ENCODE peak calls at places on chromosome 13, in six cellular contexts. One of them, this sample, is unnamed.

GRCh38 chr13:113145911-113146598 is 12.4 kb upstream of the PROZ start:
- DNase-seq in HAP-1: no peak
- DNase-seq in stimulated activated CD4-positive, alpha-beta T cell treated with anti-CD3 and anti-CD28 coated beads, Interleukin-2, amount 100 ng/mL, for 24 hours: no peak
- DNase-seq in activated T-cell treated with anti-CD3 and anti-CD28 coated beads, Interleukin-2, amount 50 U/mL, for 1 hour: no peak
- DNase-seq in naive B cell: no peak
- DNase-seq in choroid plexus epithelial cell: no peak
- DNase-seq in this sample: no peak

GRCh38 chr13:74644239-74644638 is 510.0 kb upstream of the KLF12 start:
- DNase-seq in stimulated activated CD4-positive, alpha-beta T cell treated with anti-CD3 and anti-CD28 coated beads, Interleukin-2, amount 100 ng/mL, for 24 hours: no peak
- DNase-seq in activated T-cell treated with anti-CD3 and anti-CD28 coated beads, Interleukin-2, amount 50 U/mL, for 1 hour: no peak
- DNase-seq in HAP-1: no peak
- DNase-seq in choroid plexus epithelial cell: peak; percentile 67
- DNase-seq in naive B cell: no peak
- DNase-seq in this sample: no peak

GRCh38 chr13:99265823-99266426 is 7.7 kb upstream of the GPR18 start:
- DNase-seq in HAP-1: peak; percentile 30
- DNase-seq in activated T-cell treated with anti-CD3 and anti-CD28 coated beads, Interleukin-2, amount 50 U/mL, for 1 hour: no peak
- DNase-seq in choroid plexus epithelial cell: peak; percentile 81
- DNase-seq in stimulated activated CD4-positive, alpha-beta T cell treated with anti-CD3 and anti-CD28 coated beads, Interleukin-2, amount 100 ng/mL, for 24 hours: no peak
- DNase-seq in naive B cell: no peak
- DNase-seq in this sample: peak; percentile 33

GRCh38 chr13:24274452-24274971 is 34.9 kb upstream of the C1QTNF9 start:
- DNase-seq in stimulated activated CD4-positive, alpha-beta T cell treated with anti-CD3 and anti-CD28 coated beads, Interleukin-2, amount 100 ng/mL, for 24 hours: peak; percentile 74
- DNase-seq in HAP-1: no peak
- DNase-seq in choroid plexus epithelial cell: peak; percentile 44
- DNase-seq in naive B cell: peak; percentile 68
- DNase-seq in activated T-cell treated with anti-CD3 and anti-CD28 coated beads, Interleukin-2, amount 50 U/mL, for 1 hour: peak; percentile 73
- DNase-seq in this sample: peak; percentile 63

GRCh38 chr13:106847049-106847448 is 279.1 kb upstream of the ARGLU1 start:
- DNase-seq in naive B cell: no peak
- DNase-seq in activated T-cell treated with anti-CD3 and anti-CD28 coated beads, Interleukin-2, amount 50 U/mL, for 1 hour: no peak
- DNase-seq in choroid plexus epithelial cell: no peak
- DNase-seq in HAP-1: no peak
- DNase-seq in stimulated activated CD4-positive, alpha-beta T cell treated with anti-CD3 and anti-CD28 coated beads, Interleukin-2, amount 100 ng/mL, for 24 hours: no peak
- DNase-seq in this sample: no peak

GRCh38 chr13:102807699-102808098 is 8.8 kb downstream of the BIVM start:
- DNase-seq in activated T-cell treated with anti-CD3 and anti-CD28 coated beads, Interleukin-2, amount 50 U/mL, for 1 hour: no peak
- DNase-seq in choroid plexus epithelial cell: no peak
- DNase-seq in stimulated activated CD4-positive, alpha-beta T cell treated with anti-CD3 and anti-CD28 coated beads, Interleukin-2, amount 100 ng/mL, for 24 hours: no peak
- DNase-seq in naive B cell: no peak
- DNase-seq in HAP-1: no peak
- DNase-seq in this sample: no peak

GRCh38 chr13:37225414-37226047 is 120.1 kb upstream of the CSNK1A1L start:
- DNase-seq in choroid plexus epithelial cell: peak; percentile 54
- DNase-seq in activated T-cell treated with anti-CD3 and anti-CD28 coated beads, Interleukin-2, amount 50 U/mL, for 1 hour: no peak
- DNase-seq in naive B cell: no peak
- DNase-seq in stimulated activated CD4-positive, alpha-beta T cell treated with anti-CD3 and anti-CD28 coated beads, Interleukin-2, amount 100 ng/mL, for 24 hours: no peak
- DNase-seq in HAP-1: no peak
- DNase-seq in this sample: no peak

GRCh38 chr13:66391322-66391721 is 838.8 kb downstream of the PCDH9 start:
- DNase-seq in naive B cell: peak; percentile 1
- DNase-seq in HAP-1: no peak
- DNase-seq in stimulated activated CD4-positive, alpha-beta T cell treated with anti-CD3 and anti-CD28 coated beads, Interleukin-2, amount 100 ng/mL, for 24 hours: no peak
- DNase-seq in activated T-cell treated with anti-CD3 and anti-CD28 coated beads, Interleukin-2, amount 50 U/mL, for 1 hour: no peak
- DNase-seq in choroid plexus epithelial cell: no peak
- DNase-seq in this sample: no peak

GRCh38 chr13:107124129-107124718 is 556.3 kb upstream of the ARGLU1 start:
- DNase-seq in choroid plexus epithelial cell: peak; percentile 43
- DNase-seq in naive B cell: no peak
- DNase-seq in stimulated activated CD4-positive, alpha-beta T cell treated with anti-CD3 and anti-CD28 coated beads, Interleukin-2, amount 100 ng/mL, for 24 hours: no peak
- DNase-seq in HAP-1: no peak
- DNase-seq in activated T-cell treated with anti-CD3 and anti-CD28 coated beads, Interleukin-2, amount 50 U/mL, for 1 hour: no peak
- DNase-seq in this sample: no peak

GRCh38 chr13:35699805-35700204 is 223.3 kb upstream of the MAB21L1 start:
- DNase-seq in activated T-cell treated with anti-CD3 and anti-CD28 coated beads, Interleukin-2, amount 50 U/mL, for 1 hour: no peak
- DNase-seq in naive B cell: no peak
- DNase-seq in HAP-1: peak; percentile 76
- DNase-seq in choroid plexus epithelial cell: peak; percentile 23
- DNase-seq in stimulated activated CD4-positive, alpha-beta T cell treated with anti-CD3 and anti-CD28 coated beads, Interleukin-2, amount 100 ng/mL, for 24 hours: no peak
- DNase-seq in this sample: no peak

GRCh38 chr13:35512271-35512920 is 35.9 kb upstream of the MAB21L1 start:
- DNase-seq in HAP-1: no peak
- DNase-seq in naive B cell: no peak
- DNase-seq in activated T-cell treated with anti-CD3 and anti-CD28 coated beads, Interleukin-2, amount 50 U/mL, for 1 hour: no peak
- DNase-seq in choroid plexus epithelial cell: peak; percentile 95
- DNase-seq in stimulated activated CD4-positive, alpha-beta T cell treated with anti-CD3 and anti-CD28 coated beads, Interleukin-2, amount 100 ng/mL, for 24 hours: no peak
- DNase-seq in this sample: no peak

GRCh38 chr13:97559030-97559429 is 125.1 kb downstream of the RAP2A start:
- DNase-seq in activated T-cell treated with anti-CD3 and anti-CD28 coated beads, Interleukin-2, amount 50 U/mL, for 1 hour: no peak
- DNase-seq in HAP-1: no peak
- DNase-seq in choroid plexus epithelial cell: no peak
- DNase-seq in naive B cell: no peak
- DNase-seq in stimulated activated CD4-positive, alpha-beta T cell treated with anti-CD3 and anti-CD28 coated beads, Interleukin-2, amount 100 ng/mL, for 24 hours: no peak
- DNase-seq in this sample: no peak